ENCODE peak calls at places on chromosome 5, in seven cellular contexts. G is WTC11, K is GM06990, O is DND-41, A is fibroblast of pulmonary artery, H is neural progenitor cell, X is OCI-LY7. M is an unnamed sample.

GRCh38 chr5:181203842-181204560 is 995 bp downstream of the TRIM7 start:
- DNase-seq in A (no peak), G (peak), O (no peak), K (no peak), H (peak), X (no peak), M (no peak)

GRCh38 chr5:133403741-133404364 is 208.5 kb downstream of the FSTL4 start:
- DNase-seq in K (no peak), A (no peak), G (no peak), H (no peak), X (no peak), O (no peak), M (no peak)

GRCh38 chr5:160619381-160619780 is 197.7 kb downstream of the PTTG1 start:
- DNase-seq in H (peak), A (no peak), G (no peak), K (no peak), X (no peak), O (no peak), M (no peak)

GRCh38 chr5:156109317-156110023 is 217.5 kb upstream of the SGCD start:
- DNase-seq in H (no peak), X (no peak), G (no peak), O (no peak), K (no peak), A (no peak), M (no peak)

GRCh38 chr5:100900142-100900795 is 2.8 kb downstream of the ST8SIA4 start:
- DNase-seq in O (peak), K (no peak), H (peak), A (peak), G (peak), X (peak), M (no peak)

GRCh38 chr5:72013741-72014703 is 93.3 kb upstream of the MAP1B start:
- DNase-seq in A (peak), H (peak), K (no peak), G (no peak), X (no peak), O (no peak), M (no peak)

GRCh38 chr5:124692324-124692723 is 54.1 kb downstream of the ZNF608 start:
- DNase-seq in A (peak), G (no peak), X (no peak), H (no peak), O (no peak), K (no peak), M (no peak)

GRCh38 chr5:83077662-83078261 is 415 bp downstream of the XRCC4 start:
- DNase-seq in X (peak), A (peak), H (peak), G (peak), K (no peak), O (no peak), M (no peak)

GRCh38 chr5:134246771-134247329 is 21.0 kb upstream of the PPP2CA start:
- DNase-seq in H (no peak), O (no peak), A (no peak), K (no peak), X (no peak), G (no peak), M (no peak)

GRCh38 chr5:38856660-38857059 is 10.8 kb downstream of the OSMR start:
- DNase-seq in H (no peak), X (no peak), G (no peak), K (no peak), O (no peak), A (no peak), M (no peak)

GRCh38 chr5:127353761-127354160 is 63.2 kb downstream of the MEGF10 start:
- DNase-seq in X (no peak), G (no peak), H (no peak), O (no peak), A (no peak), K (no peak), M (no peak)

GRCh38 chr5:31194892-31195291 is 1.4 kb downstream of the CDH6 start:
- DNase-seq in O (no peak), A (no peak), K (no peak), X (no peak), G (no peak), H (no peak), M (no peak)

GRCh38 chr5:167602077-167602476 is 689.4 kb upstream of the WWC1 start:
- DNase-seq in A (no peak), O (no peak), X (no peak), G (no peak), H (no peak), K (no peak), M (no peak)

DNA sequence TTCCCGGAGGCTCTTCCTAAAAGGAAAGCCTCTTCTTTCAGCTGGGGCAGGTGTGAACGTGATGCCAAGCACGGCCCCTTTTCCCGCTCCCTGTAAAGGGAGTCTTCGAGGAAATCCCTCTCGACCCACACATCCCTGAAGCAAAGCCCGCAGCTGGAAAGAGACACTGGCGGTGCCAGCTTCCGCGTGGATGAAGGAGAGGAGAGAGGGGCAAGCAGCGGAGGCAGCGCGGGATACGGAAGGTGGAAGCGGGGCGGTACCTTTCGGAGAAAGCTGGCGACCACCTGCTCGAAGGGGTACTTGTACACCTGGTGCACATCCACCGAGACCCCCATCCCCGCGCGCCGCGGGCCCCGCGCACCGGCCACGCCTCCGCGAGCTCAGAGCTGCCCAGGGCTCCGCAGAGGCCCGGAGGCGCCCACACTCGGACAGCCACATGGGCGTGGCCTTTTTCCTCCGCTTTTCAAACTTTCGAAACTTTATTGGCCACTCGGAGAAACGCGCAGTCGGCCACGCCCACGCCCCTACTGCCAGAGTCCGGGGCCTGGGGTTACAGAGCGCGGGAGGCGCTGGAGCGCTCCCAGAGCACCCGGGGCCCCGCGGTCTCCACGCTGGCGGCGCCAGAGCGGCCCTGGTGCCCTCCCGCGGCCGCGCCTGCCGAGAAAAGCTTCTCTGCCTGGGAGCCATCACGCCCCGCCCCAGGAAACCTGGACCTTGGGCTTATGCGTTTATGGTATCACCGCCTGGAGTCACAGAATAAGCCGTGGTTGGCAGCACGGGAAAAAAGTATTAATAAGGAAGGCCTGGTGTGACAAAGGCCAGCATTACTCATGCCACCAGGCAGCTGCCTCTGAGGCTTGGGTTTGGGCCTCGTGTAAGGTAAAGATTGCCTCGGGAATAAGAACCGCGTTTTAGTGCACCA is at the start of gene PRELID2:
- DNase-seq in A (peak), X (peak), H (peak), G (peak), O (no peak), K (peak), M (peak)
- TF ChIP-seq CTCF in A (no peak), X (no peak), H (no peak), G (no peak), O (no peak), K (no peak), M (no peak)

DNA sequence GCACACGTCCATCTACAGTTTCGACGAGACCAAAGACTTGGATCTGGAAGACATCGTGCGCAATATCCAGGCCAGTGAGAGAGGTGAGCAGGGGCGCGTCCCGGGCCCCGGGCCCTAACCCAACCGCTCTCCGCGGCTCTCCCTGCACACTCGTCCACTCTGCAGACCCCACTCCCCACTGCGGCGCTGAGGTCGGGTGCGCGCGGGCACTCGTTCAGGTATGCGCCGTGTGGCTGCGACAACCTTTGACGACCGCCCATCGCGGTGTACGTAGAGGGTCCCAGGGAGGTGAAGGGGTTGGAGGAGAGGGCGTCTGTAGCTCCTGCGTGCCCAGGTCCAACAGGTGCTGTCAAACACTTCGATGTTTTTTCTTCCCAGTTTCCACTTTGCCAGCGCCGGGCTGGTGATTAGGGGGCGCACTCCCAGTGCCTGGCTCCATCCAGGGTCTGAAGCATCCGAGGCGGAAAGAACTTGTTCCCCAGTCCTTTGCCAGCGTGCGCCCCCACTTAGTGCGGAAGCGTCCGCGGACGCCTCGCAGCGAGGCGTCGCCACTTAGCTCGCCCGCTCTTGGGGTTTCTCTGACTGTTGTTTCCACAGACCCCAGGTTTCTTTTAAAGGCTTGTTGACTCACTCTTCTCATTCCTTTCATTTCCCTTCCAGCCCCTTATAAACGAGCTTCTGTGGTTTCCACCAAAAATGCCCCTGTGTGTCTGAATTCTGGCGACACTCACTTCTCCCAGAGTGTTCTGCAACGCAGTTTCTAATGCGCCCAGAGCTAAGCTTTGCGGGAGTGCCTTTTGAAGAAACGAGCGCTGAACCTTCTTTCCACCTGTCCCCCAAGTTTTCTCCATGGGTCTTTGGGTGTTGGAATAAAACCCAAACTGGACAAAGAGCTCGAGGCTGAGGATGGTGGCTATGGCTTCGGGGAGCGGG is 1.6 kb downstream of the NPR3 start:
- DNase-seq in O (no peak), A (no peak), K (peak), G (peak), H (peak), X (no peak), M (peak)
- TF ChIP-seq CTCF in O (no peak), A (no peak), K (no peak), G (no peak), H (peak), X (no peak), M (no peak)

GRCh38 chr5:56270568-56271392 is 37.6 kb upstream of the ANKRD55 start:
- DNase-seq in X (peak), K (peak), A (peak), H (peak), G (peak), O (peak), M (peak)
- TF ChIP-seq CTCF in X (peak), K (peak), A (no peak), H (peak), G (peak), O (peak), M (peak)

DNA sequence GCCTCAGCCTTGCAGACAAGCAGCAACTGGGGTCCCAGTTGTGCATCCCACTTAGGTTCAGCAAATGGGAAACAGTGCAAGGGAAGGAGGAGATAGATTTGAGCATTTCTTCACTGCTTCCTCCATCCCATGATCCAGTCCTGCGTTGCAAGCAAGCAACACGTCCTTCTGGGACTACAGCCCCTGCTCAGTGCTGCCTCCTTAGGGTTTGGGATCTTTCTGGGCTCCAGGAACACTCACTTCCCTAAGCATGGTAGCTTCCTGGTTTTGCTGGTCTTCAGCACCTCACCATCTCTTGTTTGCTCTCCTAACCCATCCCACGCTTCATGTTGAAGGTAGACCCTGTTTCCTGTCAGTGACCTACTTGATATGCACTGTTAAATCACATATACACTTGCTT is 444.7 kb downstream of the MED10 start:
- DNase-seq in G (no peak), H (no peak), A (no peak), K (no peak), O (no peak), X (no peak), M (no peak)
- TF ChIP-seq CTCF in G (no peak), H (peak), A (no peak), K (no peak), O (no peak), X (no peak), M (no peak)

DNA sequence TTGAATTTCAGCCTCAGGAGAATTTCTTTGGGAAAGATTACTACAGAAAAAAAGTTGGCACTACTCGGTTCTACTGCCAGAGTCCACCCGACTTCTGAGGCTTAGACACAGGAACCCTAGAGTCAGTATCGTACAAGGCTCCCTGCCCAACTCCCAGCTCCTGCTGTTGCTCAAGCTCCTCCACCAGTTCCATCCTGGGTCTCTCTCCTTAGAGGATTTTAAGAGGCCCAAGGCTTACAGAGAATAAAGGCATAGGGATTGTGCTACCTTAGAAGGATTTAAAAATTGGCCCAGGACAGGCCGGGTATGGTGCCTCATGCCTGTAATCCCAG is 29.0 kb upstream of the SSBP2 start:
- DNase-seq in A (no peak), O (peak), X (no peak), G (no peak), K (peak), H (no peak), M (no peak)
- TF ChIP-seq CTCF in A (no peak), O (no peak), X (no peak), G (no peak), K (no peak), H (no peak), M (no peak)

GRCh38 chr5:13029211-13029610 is 915.3 kb downstream of the DNAH5 start:
- DNase-seq in K (no peak), A (no peak), X (no peak), G (no peak), O (no peak), H (no peak), M (no peak)
- TF ChIP-seq CTCF in K (no peak), A (no peak), X (no peak), G (no peak), O (no peak), H (no peak), M (no peak)

GRCh38 chr5:151745071-151745705 is 13.2 kb downstream of the ATOX1 start:
- DNase-seq in K (no peak), H (no peak), G (no peak), X (no peak), O (no peak), A (peak), M (no peak)

GRCh38 chr5:151740958-151741373 is 17.5 kb downstream of the ATOX1 start:
- DNase-seq in O (no peak), G (no peak), A (peak), H (no peak), K (no peak), X (no peak), M (no peak)

GRCh38 chr5:151743535-151743934 is 14.9 kb downstream of the ATOX1 start:
- DNase-seq in K (no peak), O (no peak), G (no peak), H (no peak), X (no peak), A (no peak), M (no peak)

GRCh38 chr5:151741678-151742423 is 16.6 kb downstream of the ATOX1 start:
- DNase-seq in O (no peak), H (no peak), K (no peak), A (peak), X (no peak), G (no peak), M (no peak)

GRCh38 chr5:151742870-151743294 is 15.5 kb downstream of the ATOX1 start:
- DNase-seq in A (peak), G (peak), H (peak), X (no peak), O (no peak), K (no peak), M (no peak)
- TF ChIP-seq CTCF in A (peak), G (peak), H (peak), X (peak), O (peak), K (peak), M (peak)

GRCh38 chr5:143166080-143166479 is 237.4 kb downstream of the NR3C1 start:
- DNase-seq in G (no peak), K (no peak), A (no peak), X (no peak), H (no peak), O (no peak), M (no peak)

GRCh38 chr5:143170104-143170503 is 233.4 kb downstream of the NR3C1 start:
- DNase-seq in O (no peak), X (no peak), G (no peak), H (no peak), A (no peak), K (no peak), M (no peak)

GRCh38 chr5:143166661-143167420 is 236.6 kb downstream of the NR3C1 start:
- DNase-seq in G (no peak), K (no peak), O (no peak), H (no peak), A (no peak), X (no peak), M (no peak)

GRCh38 chr5:143168877-143169810 is 234.3 kb downstream of the NR3C1 start:
- DNase-seq in X (no peak), H (no peak), O (no peak), K (no peak), A (no peak), G (no peak), M (no peak)

GRCh38 chr5:143168171-143168681 is 235.3 kb downstream of the NR3C1 start:
- DNase-seq in X (no peak), G (no peak), K (no peak), O (no peak), H (no peak), A (no peak), M (no peak)
- TF ChIP-seq CTCF in X (no peak), G (no peak), K (no peak), O (no peak), H (no peak), A (no peak), M (no peak)

M was measured in GM13977.